ENCODE peak calls at places on chromosomes 12 and 14, in ten cellular contexts. U, S, N, L, V, Z, H, W, D and Y are unnamed samples.
A peak's percentile ranks its signal among the peaks of the same experiment; 100 is the strongest.

GRCh38 chr14:70658899-70659298 is 17.2 kb downstream of the TTC9 start:
- DNase-seq in U (no peak), S (no peak), N (no peak), L (no peak), V (no peak), Z (no peak), H (no peak), W (no peak), D (no peak), Y (no peak)

GRCh38 chr12:88245905-88246304 is 103.8 kb downstream of the TMTC3 start:
- DNase-seq in U (no peak), S (no peak), N (peak; percentile 57), L (no peak), V (no peak), Z (no peak), H (no peak), W (no peak), D (peak; percentile 70), Y (no peak)

GRCh38 chr12:98868076-98868475 is 223.0 kb downstream of the APAF1 start:
- DNase-seq in U (no peak), S (no peak), N (no peak), L (no peak), V (no peak), Z (no peak), H (no peak), W (no peak), D (no peak), Y (no peak)

GRCh38 chr14:39229601-39230110 is 4.1 kb upstream of the MIA2 start:
- DNase-seq in U (no peak), S (no peak), N (no peak), L (no peak), V (no peak), Z (no peak), H (no peak), W (no peak), D (no peak), Y (no peak)

GRCh38 chr12:53222170-53223005 is 9.6 kb downstream of the RARG start:
- DNase-seq in U (no peak), S (peak; percentile 55), N (peak; percentile 46), L (no peak), V (no peak), Z (no peak), H (no peak), W (no peak), D (peak; percentile 76), Y (no peak)

GRCh38 chr12:6104027-6104426 is 20.4 kb downstream of the VWF start:
- DNase-seq in U (no peak), S (no peak), N (no peak), L (no peak), V (no peak), Z (peak; percentile 43), H (no peak), W (no peak), D (peak; percentile 46), Y (no peak)

GRCh38 chr12:18965210-18965609 is 164.3 kb upstream of the PLEKHA5 start:
- DNase-seq in U (no peak), S (no peak), N (no peak), L (no peak), V (no peak), Z (no peak), H (no peak), W (no peak), D (no peak), Y (no peak)

GRCh38 chr12:49893753-49894752 is 9.6 kb downstream of the FAIM2 start:
- DNase-seq in U (peak; percentile 26), S (no peak), N (peak; percentile 12), L (peak; percentile 86), V (no peak), Z (peak; percentile 31), H (no peak), W (peak; percentile 42), D (no peak), Y (peak; percentile 54)

GRCh38 chr12:26746315-26746714 is 86.7 kb downstream of the ITPR2 start:
- DNase-seq in U (no peak), S (no peak), N (peak; percentile 78), L (no peak), V (peak; percentile 15), Z (peak; percentile 89), H (no peak), W (peak; percentile 23), D (peak; percentile 75), Y (no peak)

GRCh38 chr14:62179367-62180018 is 417.3 kb downstream of the SNAPC1 start:
- DNase-seq in U (no peak), S (peak; percentile 38), N (peak; percentile 91), L (peak; percentile 73), V (peak; percentile 31), Z (peak; percentile 92), H (no peak), W (peak; percentile 26), D (peak; percentile 90), Y (peak; percentile 68)
- TF ChIP-seq CTCF in U (no peak), S (peak; percentile 39), N (peak; percentile 78), L (peak; percentile 58), V (peak; percentile 71), Z (peak; percentile 89), H (peak; percentile 81), W (peak; percentile 69), D (peak; percentile 78), Y (peak; percentile 66)

DNA sequence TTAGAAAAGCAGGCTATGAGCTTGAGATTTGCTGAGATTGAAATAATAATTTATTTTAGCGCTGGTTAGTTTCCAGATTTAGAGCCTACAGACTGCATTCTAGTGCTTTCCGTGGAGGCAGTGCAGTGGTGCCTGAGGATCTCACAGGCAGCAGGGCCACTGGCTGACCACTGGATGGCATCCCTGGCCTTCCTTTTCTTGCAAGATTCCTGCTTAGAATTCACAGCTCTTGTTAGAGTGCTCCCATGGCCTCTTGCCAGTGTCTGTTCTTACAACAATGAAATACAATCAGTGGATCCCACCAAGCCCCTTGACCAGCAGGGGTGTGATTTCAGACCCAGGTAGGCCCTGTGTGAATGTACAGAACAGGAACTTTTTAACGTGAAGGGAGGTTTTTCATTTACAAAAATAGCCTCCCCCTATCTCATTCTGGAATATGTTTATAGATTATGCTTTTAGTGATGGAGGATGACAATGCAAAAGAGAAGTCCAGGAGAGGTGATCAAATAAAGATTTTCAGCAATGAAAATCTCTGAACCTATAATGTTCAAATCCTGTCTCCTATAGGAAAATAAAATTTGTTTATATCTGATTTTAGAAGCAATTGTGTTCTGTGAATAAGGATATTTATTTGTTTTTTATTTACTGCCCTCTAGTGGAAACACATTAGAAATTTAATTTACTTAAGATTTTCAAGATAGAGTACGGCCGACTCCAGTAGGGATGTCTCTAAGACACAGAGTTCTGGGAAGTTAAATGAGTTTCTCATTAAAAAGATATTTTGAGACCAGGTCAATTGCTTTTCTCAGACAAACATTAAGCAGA is 362.2 kb upstream of the STXBP6 start:
- DNase-seq in U (peak; percentile 69), S (no peak), N (peak; percentile 8), L (no peak), V (no peak), Z (peak; percentile 22), H (no peak), W (no peak), D (peak; percentile 13), Y (no peak)
- TF ChIP-seq CTCF in U (no peak), S (no peak), N (peak; percentile 23), L (peak; percentile 29), V (peak; percentile 4), Z (peak; percentile 7), H (peak; percentile 65), W (peak; percentile 31), D (peak; percentile 35), Y (no peak)

GRCh38 chr12:29902043-29902442 is 118.3 kb upstream of the TMTC1 start:
- DNase-seq in U (no peak), S (no peak), N (no peak), L (no peak), V (no peak), Z (no peak), H (no peak), W (no peak), D (no peak), Y (no peak)
- TF ChIP-seq CTCF in U (no peak), S (no peak), N (no peak), L (no peak), V (no peak), Z (no peak), H (no peak), W (no peak), D (no peak), Y (no peak)

DNA sequence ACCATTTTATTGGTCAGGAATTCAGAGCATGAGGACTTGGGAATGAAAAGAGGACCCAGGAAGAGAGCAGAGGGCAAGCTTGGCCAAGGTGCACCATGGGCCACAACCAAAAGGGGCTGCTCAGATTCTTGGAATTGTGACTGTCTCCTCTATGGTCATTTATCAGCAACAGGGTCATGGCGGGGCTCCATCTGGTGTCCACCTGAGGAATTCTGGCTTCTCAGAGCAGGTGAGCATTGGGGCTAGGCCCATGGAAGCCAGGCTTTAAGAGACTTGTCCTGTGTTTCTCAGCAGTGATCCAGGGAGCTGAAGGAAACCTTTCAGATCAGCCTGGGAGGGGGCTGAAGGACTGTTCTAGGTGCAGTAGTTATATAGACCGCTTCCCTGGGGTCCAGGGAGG is 2.6 kb upstream of the RIN3 start:
- DNase-seq in U (peak; percentile 58), S (peak; percentile 35), N (no peak), L (no peak), V (no peak), Z (no peak), H (no peak), W (no peak), D (no peak), Y (no peak)
- TF ChIP-seq CTCF in U (no peak), S (no peak), N (no peak), L (no peak), V (peak; percentile 19), Z (no peak), H (no peak), W (no peak), D (no peak), Y (no peak)

GRCh38 chr12:2673966-2674810 is 120.6 kb upstream of the FKBP4 start:
- DNase-seq in U (peak; percentile 52), S (no peak), N (no peak), L (no peak), V (no peak), Z (no peak), H (peak; percentile 60), W (no peak), D (no peak), Y (no peak)
- TF ChIP-seq CTCF in U (no peak), S (no peak), N (no peak), L (no peak), V (no peak), Z (peak; percentile 18), H (no peak), W (no peak), D (peak; percentile 6), Y (no peak)

GRCh38 chr12:121837680-121838079 is 21.0 kb downstream of the HPD start:
- DNase-seq in U (no peak), S (no peak), N (no peak), L (no peak), V (no peak), Z (peak; percentile 34), H (no peak), W (no peak), D (no peak), Y (no peak)
- TF ChIP-seq CTCF in U (no peak), S (no peak), N (no peak), L (no peak), V (no peak), Z (peak; percentile 39), H (no peak), W (no peak), D (peak; percentile 9), Y (no peak)

GRCh38 chr12:30965613-30965985 is 39.1 kb downstream of the TSPAN11 start:
- DNase-seq in U (no peak), S (no peak), N (no peak), L (no peak), V (no peak), Z (peak; percentile 21), H (no peak), W (peak; percentile 18), D (no peak), Y (peak; percentile 10)
- TF ChIP-seq CTCF in U (no peak), S (no peak), N (peak; percentile 18), L (no peak), V (no peak), Z (peak; percentile 50), H (no peak), W (no peak), D (no peak), Y (no peak)

GRCh38 chr14:57871487-57872080 is 5.7 kb upstream of the SLC35F4 start:
- DNase-seq in U (no peak), S (peak; percentile 52), N (peak; percentile 82), L (no peak), V (peak; percentile 25), Z (peak; percentile 60), H (no peak), W (peak; percentile 21), D (peak; percentile 73), Y (peak; percentile 58)
- TF ChIP-seq CTCF in U (no peak), S (peak; percentile 33), N (peak; percentile 90), L (peak; percentile 36), V (no peak), Z (peak; percentile 83), H (peak; percentile 84), W (peak; percentile 67), D (peak; percentile 96), Y (peak; percentile 62)